ENCODE peak calls at places on chromosomes 4 and X, in eight cellular contexts. I, P, R, C, F, T, B and Q are unnamed samples.

GRCh38 chrX:110015915-110016314 is 13.0 kb downstream of the TMEM164 start:
- DNase-seq in I (no peak), P (no peak), R (no peak), C (no peak), F (no peak), T (no peak), B (no peak), Q (no peak)

GRCh38 chr4:184536881-184537248 is 62.5 kb upstream of the IRF2 start:
- DNase-seq in I (no peak), P (no peak), R (no peak), C (no peak), F (no peak), T (no peak), B (no peak), Q (peak; percentile 66)

GRCh38 chr4:159298502-159298901 is 195.6 kb downstream of the RAPGEF2 start:
- DNase-seq in I (no peak), P (no peak), R (no peak), C (no peak), F (no peak), T (no peak), B (no peak), Q (no peak)

GRCh38 chr4:61511716-61512488 is 311.8 kb downstream of the ADGRL3 start:
- DNase-seq in I (no peak), P (no peak), R (no peak), C (no peak), F (no peak), T (no peak), B (no peak), Q (no peak)

GRCh38 chrX:91414710-91415109 is 19.9 kb upstream of the PABPC5 start:
- DNase-seq in I (no peak), P (no peak), R (no peak), C (no peak), F (no peak), T (no peak), B (no peak), Q (no peak)

GRCh38 chr4:95984081-95984480 is 144.2 kb downstream of the PDHA2 start:
- DNase-seq in I (no peak), P (no peak), R (no peak), C (no peak), F (no peak), T (no peak), B (no peak), Q (no peak)

GRCh38 chr4:61489927-61490326 is 289.8 kb downstream of the ADGRL3 start:
- DNase-seq in I (no peak), P (no peak), R (no peak), C (no peak), F (no peak), T (no peak), B (no peak), Q (no peak)

GRCh38 chr4:105092356-105092755 is 54.3 kb upstream of the TET2 start:
- DNase-seq in I (no peak), P (no peak), R (no peak), C (no peak), F (no peak), T (no peak), B (no peak), Q (no peak)

GRCh38 chr4:4730214-4730613 is 129.3 kb upstream of the MSX1 start:
- DNase-seq in I (no peak), P (no peak), R (no peak), C (no peak), F (no peak), T (no peak), B (no peak), Q (no peak)

GRCh38 chrX:28649541-28649940 is 62.3 kb downstream of the IL1RAPL1 start:
- DNase-seq in I (no peak), P (no peak), R (no peak), C (no peak), F (no peak), T (no peak), B (no peak), Q (no peak)

GRCh38 chrX:28651186-28651585 is 63.9 kb downstream of the IL1RAPL1 start:
- DNase-seq in I (no peak), P (no peak), R (no peak), C (no peak), F (no peak), T (no peak), B (no peak), Q (no peak)
- TF ChIP-seq POLR2AphosphoS5 in I (no peak), P (no peak), R (no peak), C (no peak), F (no peak), T (no peak), B (no peak), Q (no peak)

GRCh38 chr4:37648084-37648817 is 37.9 kb downstream of the RELL1 start:
- DNase-seq in I (no peak), P (no peak), R (peak; percentile 73), C (no peak), F (peak; percentile 82), T (no peak), B (no peak), Q (no peak)
- TF ChIP-seq POLR2AphosphoS5 in I (no peak), P (no peak), R (peak; percentile 57), C (no peak), F (peak; percentile 72), T (peak; percentile 71), B (no peak), Q (peak; percentile 25)

GRCh38 chr4:3485011-3485881 is 22.1 kb downstream of the DOK7 start:
- DNase-seq in I (no peak), P (no peak), R (no peak), C (peak; percentile 92), F (no peak), T (no peak), B (no peak), Q (no peak)
- TF ChIP-seq POLR2AphosphoS5 in I (no peak), P (no peak), R (no peak), C (peak; percentile 51), F (no peak), T (no peak), B (no peak), Q (no peak)

GRCh38 chr4:155673453-155673979 is 6.9 kb downstream of the GUCY1A1 start:
- DNase-seq in I (no peak), P (no peak), R (no peak), C (no peak), F (no peak), T (no peak), B (no peak), Q (no peak)

GRCh38 chr4:155672342-155672741 is 5.7 kb downstream of the GUCY1A1 start:
- DNase-seq in I (no peak), P (no peak), R (no peak), C (no peak), F (no peak), T (no peak), B (no peak), Q (no peak)

GRCh38 chr4:155676430-155676825 is 9.8 kb downstream of the GUCY1A1 start:
- DNase-seq in I (no peak), P (no peak), R (no peak), C (no peak), F (no peak), T (no peak), B (no peak), Q (no peak)

GRCh38 chr4:155675709-155676429 is 9.2 kb downstream of the GUCY1A1 start:
- DNase-seq in I (no peak), P (no peak), R (no peak), C (no peak), F (no peak), T (no peak), B (no peak), Q (no peak)

GRCh38 chr4:155674669-155675071 is 8.0 kb downstream of the GUCY1A1 start:
- DNase-seq in I (no peak), P (no peak), R (no peak), C (no peak), F (no peak), T (no peak), B (no peak), Q (no peak)
- TF ChIP-seq POLR2AphosphoS5 in I (no peak), P (no peak), R (no peak), C (no peak), F (no peak), T (no peak), B (no peak), Q (no peak)